ENCODE peak calls at places on chromosomes 1 and 21, in eight cellular contexts. G, V, Z, K, M, Y, U and N are unnamed samples. For H3K4me1, the result is how much of the 10 kb centered on the place peaks cover.

GRCh38 chr1:15406911-15407559 is 2.7 kb upstream of the EFHD2 start:
- DNase-seq in G (no peak), V (no peak), Z (no peak), K (no peak), M (peak), Y (no peak), U (no peak), N (no peak)

GRCh38 chr1:18556364-18556763 is 74.3 kb upstream of the PAX7 start:
- DNase-seq in G (no peak), V (peak), Z (no peak), K (no peak), M (no peak), Y (peak), U (no peak), N (no peak)

GRCh38 chr1:59057211-59057694 is 239.6 kb upstream of the FGGY start:
- DNase-seq in G (peak), V (peak), Z (peak), K (no peak), M (peak), Y (no peak), U (no peak), N (no peak)

GRCh38 chr1:4061521-4062031 is 161.5 kb upstream of the C1orf174 start:
- DNase-seq in G (no peak), V (no peak), Z (no peak), K (no peak), M (no peak), Y (no peak), U (no peak), N (no peak)

GRCh38 chr1:214500349-214501055 is 50.9 kb downstream of the PTPN14 start:
- DNase-seq in G (no peak), V (no peak), Z (no peak), K (no peak), M (peak), Y (no peak), U (no peak), N (no peak)

GRCh38 chr21:38310619-38311018 is 53.8 kb downstream of the KCNJ15 start:
- DNase-seq in G (no peak), V (peak), Z (no peak), K (no peak), M (peak), Y (no peak), U (no peak), N (no peak)

GRCh38 chr1:172815740-172816139 is 156.8 kb downstream of the FASLG start:
- DNase-seq in G (no peak), V (no peak), Z (no peak), K (no peak), M (peak), Y (no peak), U (no peak), N (no peak)

GRCh38 chr1:39759436-39759726 is 11.8 kb downstream of the OXCT2 start:
- DNase-seq in G (no peak), V (no peak), Z (no peak), K (no peak), M (no peak), Y (no peak), U (no peak), N (no peak)

GRCh38 chr1:20936621-20937020 is 149.5 kb upstream of the HP1BP3 start:
- DNase-seq in G (no peak), V (no peak), Z (no peak), K (no peak), M (no peak), Y (no peak), U (no peak), N (no peak)

GRCh38 chr21:31630062-31630711 is 29.3 kb upstream of the SOD1 start:
- DNase-seq in G (peak), V (peak), Z (no peak), K (no peak), M (peak), Y (peak), U (no peak), N (peak)

GRCh38 chr21:45257673-45258341 is 29.9 kb downstream of the POFUT2 start:
- DNase-seq in G (no peak), V (no peak), Z (no peak), K (no peak), M (no peak), Y (no peak), U (no peak), N (peak)

GRCh38 chr1:17251699-17252376 is 2.9 kb downstream of the PADI3 start:
- DNase-seq in G (no peak), V (no peak), Z (no peak), K (no peak), M (peak), Y (no peak), U (no peak), N (no peak)

GRCh38 chr21:38965910-38966504 is 160.3 kb downstream of the ETS2 start:
- DNase-seq in G (peak), V (peak), Z (no peak), K (no peak), M (no peak), Y (no peak), U (no peak), N (no peak)

GRCh38 chr21:42164064-42164789 is 54.7 kb upstream of the ABCG1 start:
- DNase-seq in G (peak), V (peak), Z (peak), K (peak), M (no peak), Y (peak), U (peak), N (no peak)

GRCh38 chr1:2115922-2116341 is 65.7 kb downstream of the PRKCZ start:
- DNase-seq in G (no peak), V (no peak), Z (no peak), K (no peak), M (peak), Y (no peak), U (no peak), N (peak)

GRCh38 chr1:221206076-221206475 is 326.8 kb downstream of the HLX start:
- DNase-seq in G (no peak), V (no peak), Z (no peak), K (no peak), M (no peak), Y (no peak), U (no peak), N (no peak)

GRCh38 chr21:38499296-38499695 is 1.0 kb upstream of the ERG start:
- DNase-seq in G (no peak), V (no peak), Z (no peak), K (no peak), M (peak), Y (no peak), U (no peak), N (no peak)

GRCh38 chr1:44047131-44047530 is 15.9 kb upstream of the SLC6A9 start:
- DNase-seq in G (no peak), V (no peak), Z (no peak), K (no peak), M (no peak), Y (no peak), U (no peak), N (no peak)

GRCh38 chr1:147599362-147600118 is 58.2 kb downstream of the BCL9 start:
- DNase-seq in G (peak), V (peak), Z (peak), K (peak), M (peak), Y (peak), U (peak), N (peak)

GRCh38 chr1:41726899-41727748 is 191.6 kb downstream of the HIVEP3 start:
- DNase-seq in G (no peak), V (no peak), Z (peak), K (no peak), M (no peak), Y (no peak), U (peak), N (no peak)

GRCh38 chr1:243628476-243628907 is 221.6 kb downstream of the AKT3 start:
- DNase-seq in G (no peak), V (no peak), Z (no peak), K (no peak), M (no peak), Y (no peak), U (no peak), N (no peak)

GRCh38 chr1:85224734-85225623 is 24.2 kb upstream of the SYDE2 start:
- DNase-seq in G (no peak), V (no peak), Z (peak), K (no peak), M (no peak), Y (no peak), U (no peak), N (no peak)

GRCh38 chr1:66350001-66350547 is 183.9 kb upstream of the SGIP1 start:
- DNase-seq in G (no peak), V (no peak), Z (peak), K (peak), M (no peak), Y (peak), U (peak), N (no peak)

GRCh38 chr1:243325305-243325890 is 69.6 kb downstream of the SDCCAG8 start:
- DNase-seq in G (peak), V (peak), Z (no peak), K (peak), M (peak), Y (peak), U (peak), N (no peak)

GRCh38 chr1:232620356-232620841 is 9.5 kb downstream of the SIPA1L2 start:
- DNase-seq in G (peak), V (peak), Z (peak), K (no peak), M (peak), Y (no peak), U (no peak), N (no peak)

GRCh38 chr1:228830954-228831481 is 95.7 kb downstream of the RHOU start:
- DNase-seq in G (no peak), V (no peak), Z (no peak), K (no peak), M (peak), Y (peak), U (no peak), N (no peak)

GRCh38 chr1:78283691-78284090 is 207.1 kb upstream of the PTGFR start:
- DNase-seq in G (no peak), V (no peak), Z (no peak), K (no peak), M (no peak), Y (no peak), U (no peak), N (no peak)

GRCh38 chr1:153566414-153567371 is 1.0 kb upstream of the S100A2 start:
- DNase-seq in G (peak), V (peak), Z (peak), K (peak), M (peak), Y (peak), U (peak), N (peak)

GRCh38 chr1:211507365-211507764 is 15.4 kb upstream of the RD3 start:
- DNase-seq in G (no peak), V (no peak), Z (no peak), K (no peak), M (no peak), Y (no peak), U (no peak), N (no peak)

GRCh38 chr21:42414928-42415769 is 11.4 kb downstream of the UBASH3A start:
- DNase-seq in G (no peak), V (peak), Z (no peak), K (peak), M (peak), Y (peak), U (peak), N (peak)

GRCh38 chr1:125087247-125087646 is 3902.5 kb downstream of the SRGAP2C start:
- DNase-seq in G (no peak), V (no peak), Z (no peak), K (no peak), M (no peak), Y (no peak), U (no peak), N (peak)

GRCh38 chr1:77906624-77907023 is 18.2 kb downstream of the NEXN start:
- DNase-seq in G (no peak), V (no peak), Z (no peak), K (no peak), M (no peak), Y (no peak), U (no peak), N (no peak)

GRCh38 chr1:31101147-31101502 is 35.6 kb upstream of the PUM1 start:
- DNase-seq in G (no peak), V (no peak), Z (no peak), K (no peak), M (peak), Y (no peak), U (no peak), N (no peak)

GRCh38 chr1:33640114-33640660 is 167.7 kb downstream of the ZSCAN20 start:
- DNase-seq in G (no peak), V (no peak), Z (no peak), K (no peak), M (no peak), Y (no peak), U (no peak), N (no peak)

GRCh38 chr1:100404816-100405215 is 52.5 kb downstream of the CDC14A start:
- DNase-seq in G (no peak), V (no peak), Z (no peak), K (no peak), M (peak), Y (no peak), U (no peak), N (no peak)

GRCh38 chr1:25802915-25803314 is 2.9 kb downstream of the SELENON start:
- DNase-seq in G (no peak), V (no peak), Z (no peak), K (peak), M (no peak), Y (no peak), U (no peak), N (no peak)
- H3K4me1 ChIP-seq in G (under half), V (under half), Z (half or more), K (half or more), M (under half), Y (under half), U (under half), N (under half)

DNA sequence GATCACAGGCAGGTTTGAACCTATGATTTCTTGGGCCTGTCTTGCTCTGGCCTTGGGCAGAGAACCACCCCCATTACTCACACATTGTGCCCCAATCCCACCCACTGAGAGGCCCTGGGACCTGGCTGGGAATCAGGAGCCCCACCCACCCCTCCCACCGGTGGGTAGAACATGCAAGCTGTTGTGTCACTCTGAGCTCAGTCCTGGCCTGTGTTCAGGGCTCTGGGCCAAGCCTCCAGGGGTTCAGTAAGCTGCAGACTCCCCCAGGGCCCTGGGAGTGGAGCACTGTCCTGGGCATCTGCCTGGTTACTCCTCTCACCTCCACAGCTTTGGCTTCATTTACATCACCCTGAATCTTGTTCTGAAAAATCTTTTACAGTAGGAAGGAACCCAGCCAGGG is 270.5 kb downstream of the RRAGC start:
- DNase-seq in G (no peak), V (no peak), Z (peak), K (no peak), M (peak), Y (no peak), U (no peak), N (no peak)
- H3K4me3 ChIP-seq in G (no peak), V (no peak), Z (no peak), K (no peak), M (no peak), Y (no peak), U (no peak), N (no peak)

DNA sequence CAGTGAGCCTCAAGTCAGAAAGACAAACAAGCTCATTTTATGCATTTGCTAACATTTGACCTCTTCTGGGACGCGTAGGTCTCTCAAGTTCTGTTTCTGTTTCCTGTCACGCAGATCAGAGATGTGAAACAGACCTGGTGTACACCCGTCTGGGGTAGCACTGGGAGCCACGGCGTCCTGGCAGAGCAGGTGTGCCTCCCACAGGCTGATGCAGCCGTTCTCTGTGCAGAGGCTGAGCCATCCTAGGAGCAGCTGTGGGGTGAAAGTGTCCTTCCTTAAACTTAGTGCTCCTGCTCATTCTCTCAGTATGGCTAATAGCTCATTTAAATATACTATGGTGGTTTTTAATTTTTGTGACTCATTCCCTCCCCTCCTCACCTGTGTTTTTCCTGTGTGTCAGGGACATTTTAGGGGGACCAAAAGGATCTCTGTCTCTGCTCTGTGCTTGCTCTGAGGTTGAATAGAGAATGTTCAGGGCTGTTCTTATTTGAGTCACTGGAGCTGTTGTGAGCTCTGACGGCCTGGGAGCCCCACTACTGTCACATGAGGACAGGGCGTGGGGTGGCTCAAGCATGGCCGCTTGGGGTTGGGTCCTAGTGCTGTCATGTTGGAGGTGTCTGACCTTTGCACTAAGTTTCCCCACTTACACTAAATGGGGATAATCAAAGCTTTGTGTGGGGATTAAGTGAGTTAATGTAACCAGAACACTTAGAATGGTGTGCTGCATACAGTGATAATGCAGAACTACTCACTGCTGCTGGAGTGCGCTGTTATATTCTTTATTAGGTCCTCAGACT is 43.0 kb downstream of the GALNT2 start:
- DNase-seq in G (peak), V (no peak), Z (no peak), K (peak), M (no peak), Y (no peak), U (peak), N (no peak)
- H3K4me1 ChIP-seq in G (under half), V (half or more), Z (half or more), K (under half), M (half or more), Y (under half), U (under half), N (under half)

DNA sequence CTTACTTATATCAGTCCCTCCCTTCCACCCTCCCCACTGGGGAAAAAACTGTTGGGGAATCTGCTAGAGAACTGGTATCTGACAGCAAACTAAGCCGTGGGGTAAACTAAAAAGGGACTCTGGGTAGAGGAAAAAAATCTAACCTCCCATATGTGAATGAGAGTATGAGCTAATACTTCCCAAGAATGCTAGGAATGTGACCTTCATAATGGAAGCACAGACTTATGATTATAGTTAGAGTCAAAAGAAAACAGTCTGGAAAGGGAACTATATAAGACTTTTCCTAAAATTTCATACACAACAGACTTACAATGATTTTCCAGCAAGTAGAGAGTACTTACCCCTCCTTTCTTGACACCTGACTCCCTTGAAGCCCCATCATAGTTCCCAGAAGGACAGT is 23.0 kb upstream of the RBBP5 start:
- DNase-seq in G (no peak), V (no peak), Z (no peak), K (no peak), M (peak), Y (no peak), U (no peak), N (no peak)
- H3K4me3 ChIP-seq in G (no peak), V (no peak), Z (no peak), K (no peak), M (no peak), Y (no peak), U (no peak), N (no peak)

DNA sequence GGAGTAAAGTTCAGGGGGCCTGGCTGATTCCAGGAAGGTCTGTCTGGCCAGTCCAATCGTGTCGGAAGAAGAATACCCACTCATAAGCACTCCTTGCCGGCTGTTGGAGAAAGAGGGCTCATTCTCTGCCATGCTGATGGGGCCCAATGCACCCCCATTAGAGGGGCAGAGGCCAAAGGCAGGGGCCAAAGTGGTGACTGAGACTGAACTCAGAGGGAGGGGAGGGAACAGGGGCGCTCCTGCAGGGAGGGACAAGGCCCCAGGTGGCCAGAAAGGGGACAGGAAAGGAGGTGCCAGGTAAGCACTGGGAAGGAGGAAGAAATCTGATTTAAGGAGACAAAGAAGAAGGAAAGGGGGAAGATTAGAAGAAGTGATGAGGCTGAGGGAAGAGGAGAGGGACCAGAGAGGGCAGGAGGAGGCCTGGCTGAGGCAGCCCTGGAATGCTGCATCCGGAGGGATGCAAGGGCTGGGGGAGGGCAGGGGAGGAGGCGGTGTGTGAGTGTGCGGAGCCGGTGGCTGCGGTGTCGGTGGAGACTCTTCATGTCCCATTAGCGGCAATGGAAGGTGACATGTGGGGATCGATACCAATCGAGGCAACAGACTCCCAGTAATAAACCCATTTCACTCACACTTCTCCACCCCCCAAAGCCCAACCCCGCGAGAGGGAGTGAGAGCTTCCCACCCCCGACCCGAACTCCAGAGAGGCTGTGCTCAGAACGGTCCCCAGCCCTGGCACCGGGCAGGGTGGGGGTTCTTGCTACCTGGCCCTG is 12.0 kb upstream of the ETV3L start:
- DNase-seq in G (no peak), V (no peak), Z (no peak), K (no peak), M (no peak), Y (no peak), U (no peak), N (no peak)
- H3K4me1 ChIP-seq in G (under half), V (under half), Z (under half), K (under half), M (under half), Y (under half), U (under half), N (under half)

GRCh38 chr1:226674892-226675719 is 64.0 kb downstream of the ITPKB start:
- DNase-seq in G (no peak), V (no peak), Z (peak), K (peak), M (no peak), Y (no peak), U (peak), N (no peak)

GRCh38 chr1:226668173-226668560 is 70.9 kb downstream of the ITPKB start:
- DNase-seq in G (no peak), V (no peak), Z (no peak), K (no peak), M (no peak), Y (no peak), U (no peak), N (no peak)

GRCh38 chr1:226672217-226672838 is 66.8 kb downstream of the ITPKB start:
- DNase-seq in G (no peak), V (no peak), Z (no peak), K (no peak), M (no peak), Y (no peak), U (no peak), N (no peak)

GRCh38 chr1:226670062-226670461 is 69.0 kb downstream of the ITPKB start:
- DNase-seq in G (no peak), V (no peak), Z (no peak), K (no peak), M (no peak), Y (no peak), U (no peak), N (no peak)

GRCh38 chr1:226671268-226671667 is 67.8 kb downstream of the ITPKB start:
- DNase-seq in G (no peak), V (no peak), Z (no peak), K (no peak), M (no peak), Y (no peak), U (no peak), N (no peak)
- H3K4me3 ChIP-seq in G (no peak), V (no peak), Z (no peak), K (no peak), M (no peak), Y (no peak), U (no peak), N (no peak)